ENCODE peak calls at places on chromosomes 6 and 20, in eight cellular contexts. R is HCT116, N is GM12878, S is breast epithelium, C is sigmoid colon, J is stomach, E is K562, P is vagina. F is an unnamed sample.

GRCh38 chr6:85453490-85453889 is 3.6 kb downstream of the NT5E start:
- DNase-seq in J (no peak), R (no peak), P (no peak), E (no peak), N (no peak), S (no peak), C (no peak), F (no peak)

GRCh38 chr6:160088069-160088773 is 33.4 kb upstream of the SLC22A1 start:
- DNase-seq in J (peak), P (no peak), C (peak), N (no peak), S (peak), R (peak), E (peak), F (peak)

GRCh38 chr20:2421247-2421646 is 40.5 kb downstream of the TGM6 start:
- DNase-seq in C (no peak), J (no peak), N (no peak), R (peak), P (no peak), E (no peak), S (no peak), F (no peak)

GRCh38 chr6:9250852-9251251 is 815.5 kb upstream of the SLC35B3 start:
- DNase-seq in R (peak), C (no peak), N (no peak), E (no peak), S (peak), J (peak), P (no peak), F (no peak)

GRCh38 chr6:138328210-138328609 is 49.5 kb upstream of the SMIM28 start:
- DNase-seq in C (no peak), N (no peak), S (no peak), E (no peak), J (no peak), P (no peak), R (no peak), F (no peak)

GRCh38 chr6:161922631-161923119 is 648.8 kb upstream of the AGPAT4 start:
- DNase-seq in J (peak), C (no peak), E (peak), P (no peak), S (peak), R (peak), N (no peak), F (no peak)

GRCh38 chr6:8875986-8876385 is 440.6 kb upstream of the SLC35B3 start:
- DNase-seq in R (no peak), E (no peak), N (no peak), P (no peak), S (no peak), C (no peak), J (no peak), F (no peak)

GRCh38 chr6:119284861-119285521 is 64.6 kb downstream of the MAN1A1 start:
- DNase-seq in E (peak), S (no peak), C (no peak), N (no peak), R (no peak), J (no peak), P (no peak), F (no peak)

GRCh38 chr20:25571817-25572216 is 13.5 kb downstream of the NINL start:
- DNase-seq in P (no peak), N (no peak), E (no peak), C (no peak), S (no peak), J (no peak), R (no peak), F (no peak)

GRCh38 chr6:154166140-154166539 is 127.1 kb downstream of the OPRM1 start:
- DNase-seq in C (no peak), J (no peak), P (no peak), E (no peak), N (no peak), S (no peak), R (no peak), F (no peak)

GRCh38 chr6:138087549-138087948 is 19.7 kb downstream of the PERP start:
- DNase-seq in J (no peak), R (peak), E (no peak), N (no peak), S (no peak), C (no peak), P (no peak), F (no peak)

GRCh38 chr6:14873781-14874446 is 372.0 kb upstream of the JARID2 start:
- DNase-seq in J (no peak), S (no peak), C (no peak), N (no peak), P (no peak), E (no peak), R (no peak), F (no peak)

GRCh38 chr6:37544530-37544929 is 44.8 kb upstream of the CCDC167 start:
- DNase-seq in N (no peak), E (no peak), R (no peak), P (no peak), C (no peak), S (no peak), J (no peak), F (no peak)

GRCh38 chr6:151729829-151730495 is 77.5 kb upstream of the ESR1 start:
- DNase-seq in J (no peak), S (no peak), P (no peak), R (no peak), E (no peak), C (no peak), N (no peak), F (no peak)

GRCh38 chr6:121886223-121886830 is 450.9 kb downstream of the GJA1 start:
- DNase-seq in N (no peak), P (no peak), R (no peak), E (no peak), J (no peak), S (no peak), C (no peak), F (no peak)

GRCh38 chr6:106799008-106799952 is 169.9 kb downstream of the QRSL1 start:
- DNase-seq in R (no peak), C (no peak), S (peak), J (no peak), N (peak), E (no peak), P (no peak), F (no peak)

GRCh38 chr20:19560876-19561480 is 197.1 kb upstream of the RIN2 start:
- DNase-seq in C (no peak), E (no peak), R (no peak), S (no peak), N (no peak), P (no peak), J (no peak), F (no peak)

GRCh38 chr6:1381397-1382330 is 7.7 kb upstream of the FOXF2 start:
- DNase-seq in E (peak), P (no peak), J (peak), R (no peak), N (no peak), S (no peak), C (no peak), F (no peak)
- TF ChIP-seq POLR2A in E (no peak), P (no peak), J (no peak), R (no peak), N (no peak), S (no peak), C (no peak), F (no peak)

DNA sequence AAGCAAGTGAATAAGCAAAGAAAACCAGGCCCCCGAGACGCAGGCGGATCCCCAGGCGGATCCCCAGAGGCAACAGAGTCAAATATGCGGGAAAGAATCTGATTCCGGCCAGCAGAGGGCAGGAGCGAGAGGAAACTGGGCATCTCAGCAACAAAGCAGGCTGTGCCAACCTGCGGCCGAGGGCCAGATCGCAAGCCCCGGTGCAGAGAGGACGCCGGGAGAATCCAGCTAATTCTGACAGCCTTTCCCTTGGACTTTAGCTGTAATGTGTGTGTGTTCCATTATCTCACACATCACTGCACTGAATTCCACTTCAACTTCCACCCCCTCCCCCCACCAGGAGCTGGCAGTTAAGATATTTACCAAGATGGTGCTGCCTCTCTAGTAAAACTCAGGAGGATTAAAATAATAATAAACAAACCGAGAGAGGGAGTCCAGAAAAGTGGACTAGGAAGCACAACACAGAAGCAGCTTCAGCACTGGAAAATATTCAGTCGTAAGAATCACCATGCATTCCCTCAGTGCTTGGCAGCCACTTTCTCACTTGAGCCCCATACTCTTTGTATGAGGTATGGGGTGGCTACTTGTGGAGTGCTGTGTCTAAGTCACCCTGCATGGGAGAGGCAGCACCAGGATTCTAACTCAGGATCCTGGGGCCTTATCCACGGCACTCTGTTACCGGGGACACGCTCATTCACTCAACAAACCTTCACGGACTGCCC is 66.2 kb upstream of the SNX9 start:
- DNase-seq in C (peak), S (peak), E (peak), J (peak), R (peak), N (no peak), P (no peak), F (peak)
- TF ChIP-seq POLR2AphosphoS5 in C (peak), S (peak), E (no peak), J (peak), R (peak), N (no peak), P (peak), F (peak)

DNA sequence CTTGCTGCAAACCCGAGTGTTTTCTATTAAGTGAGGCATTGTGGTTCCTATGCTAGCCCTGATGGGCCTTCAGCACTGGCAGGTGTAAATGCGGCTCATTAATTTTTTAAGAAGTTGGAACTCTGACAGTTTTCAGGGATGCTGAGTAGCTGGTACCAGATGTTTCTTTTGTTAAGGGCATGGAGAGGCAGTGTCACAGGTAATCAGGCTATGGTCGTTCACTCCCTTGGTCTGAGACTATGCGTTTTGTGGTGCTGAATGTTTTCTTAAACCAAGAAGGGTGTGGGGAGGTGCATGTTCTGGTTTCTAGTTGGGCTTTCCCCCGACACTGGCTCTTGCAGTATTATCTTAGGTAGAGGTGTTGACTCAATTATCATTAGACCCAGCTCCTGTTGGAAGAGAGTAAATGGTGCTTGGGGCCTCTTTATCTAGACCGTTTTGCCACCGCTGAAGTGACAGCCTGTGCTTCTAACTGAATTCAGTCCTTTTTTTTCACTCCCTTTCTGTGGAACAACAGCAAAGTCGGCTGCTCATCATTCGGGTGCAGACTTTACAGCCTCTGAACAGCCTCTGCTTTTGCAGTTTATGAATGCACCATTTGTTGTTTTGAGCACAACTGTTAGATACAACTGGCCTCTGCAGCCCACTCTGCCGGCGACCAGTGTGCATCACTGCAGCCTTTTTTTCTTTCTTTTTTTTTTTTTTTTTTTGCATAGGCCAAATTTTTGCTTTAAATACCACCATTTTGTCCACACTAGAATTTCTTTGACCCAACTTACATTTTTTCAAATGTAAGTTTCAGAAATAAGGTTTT is 35.6 kb downstream of the RREB1 start:
- DNase-seq in R (no peak), E (peak), P (no peak), C (no peak), N (no peak), S (no peak), J (no peak), F (no peak)
- TF ChIP-seq POLR2A in R (no peak), E (peak), P (no peak), C (no peak), N (no peak), S (no peak), J (no peak), F (no peak)

DNA sequence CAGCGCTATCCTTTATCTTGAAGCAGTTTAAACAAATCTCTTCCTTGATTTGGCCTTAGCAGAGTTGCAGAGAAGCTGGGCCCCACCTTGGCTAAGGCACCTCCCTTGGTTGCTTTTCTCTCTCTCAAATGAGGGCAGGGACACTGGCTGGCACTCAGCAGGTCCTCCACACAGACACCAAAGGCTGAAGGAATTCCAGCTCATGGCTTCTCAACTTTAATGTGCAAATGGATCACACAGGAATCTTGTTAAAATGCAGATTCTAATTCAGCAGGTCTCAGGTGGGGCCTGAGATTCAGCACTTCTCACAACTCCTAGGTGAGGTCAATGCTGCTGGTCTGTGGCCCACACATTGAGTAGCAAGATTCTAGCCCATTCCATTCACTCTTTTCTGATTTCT is 25.7 kb downstream of the RIMS4 start:
- DNase-seq in E (no peak), R (no peak), P (no peak), N (no peak), J (no peak), C (no peak), S (no peak), F (no peak)
- TF ChIP-seq POLR2AphosphoS5 in E (no peak), R (no peak), P (no peak), N (no peak), J (no peak), C (no peak), S (no peak), F (no peak)

DNA sequence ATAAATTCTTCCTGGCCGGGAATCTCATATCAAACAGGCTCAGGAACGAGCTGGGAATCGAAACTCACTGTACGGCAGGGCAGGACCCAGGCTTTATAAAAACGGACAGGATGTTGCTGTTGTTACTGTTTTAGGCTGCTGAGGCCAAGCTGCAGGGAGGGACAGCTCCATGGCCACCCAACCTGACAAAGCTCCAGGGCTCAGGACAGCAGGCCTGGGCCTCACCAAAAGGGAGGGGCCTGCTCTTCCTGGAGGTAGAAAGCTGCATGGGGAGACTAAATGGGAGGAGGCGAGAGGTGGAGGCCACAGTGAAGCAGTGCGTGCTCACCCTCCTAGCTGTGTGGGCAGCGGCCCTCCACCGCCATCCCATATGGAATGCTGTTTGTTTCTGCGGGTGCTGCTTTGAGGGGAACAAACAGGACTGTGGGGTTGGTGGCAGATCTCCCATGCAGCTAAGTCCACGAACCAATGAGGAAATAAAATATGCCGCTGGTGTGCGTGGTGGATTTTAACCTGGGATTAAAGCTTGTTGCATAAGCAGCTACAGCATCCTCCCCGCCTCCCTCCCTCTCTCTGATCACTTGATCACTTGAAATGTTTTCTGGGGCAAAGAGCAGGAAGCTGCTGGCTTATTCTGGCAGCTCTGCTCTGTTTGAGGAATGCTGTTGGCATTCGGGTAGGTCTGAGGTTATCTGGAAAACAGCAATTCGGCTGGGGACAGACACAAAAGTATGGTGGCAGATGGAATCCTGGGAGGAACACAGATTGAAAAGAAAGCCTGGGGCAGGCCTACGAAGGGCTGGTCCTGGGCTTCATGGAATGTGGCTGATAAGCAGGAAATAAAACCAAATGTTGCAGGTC is 2.4 kb upstream of the ZMYND8 start:
- DNase-seq in J (peak), S (peak), N (no peak), P (peak), C (peak), E (peak), R (peak), F (peak)
- TF ChIP-seq POLR2A in J (peak), S (peak), N (peak), P (no peak), C (peak), E (peak), R (no peak), F (no peak)

GRCh38 chr6:166570929-166571699 is 15.4 kb downstream of the RAMACL start:
- DNase-seq in S (no peak), C (no peak), R (no peak), N (no peak), J (no peak), E (no peak), P (no peak), F (no peak)

GRCh38 chr6:166573456-166574216 is 12.8 kb downstream of the RAMACL start:
- DNase-seq in C (no peak), J (no peak), R (no peak), N (no peak), S (no peak), P (no peak), E (no peak), F (no peak)

GRCh38 chr6:166575190-166575589 is 11.3 kb downstream of the RAMACL start:
- DNase-seq in N (no peak), E (no peak), R (no peak), S (no peak), P (no peak), C (peak), J (no peak), F (no peak)

GRCh38 chr6:166569206-166569605 is 17.3 kb downstream of the RAMACL start:
- DNase-seq in C (no peak), J (no peak), E (no peak), R (no peak), P (no peak), N (no peak), S (no peak), F (no peak)

DNA sequence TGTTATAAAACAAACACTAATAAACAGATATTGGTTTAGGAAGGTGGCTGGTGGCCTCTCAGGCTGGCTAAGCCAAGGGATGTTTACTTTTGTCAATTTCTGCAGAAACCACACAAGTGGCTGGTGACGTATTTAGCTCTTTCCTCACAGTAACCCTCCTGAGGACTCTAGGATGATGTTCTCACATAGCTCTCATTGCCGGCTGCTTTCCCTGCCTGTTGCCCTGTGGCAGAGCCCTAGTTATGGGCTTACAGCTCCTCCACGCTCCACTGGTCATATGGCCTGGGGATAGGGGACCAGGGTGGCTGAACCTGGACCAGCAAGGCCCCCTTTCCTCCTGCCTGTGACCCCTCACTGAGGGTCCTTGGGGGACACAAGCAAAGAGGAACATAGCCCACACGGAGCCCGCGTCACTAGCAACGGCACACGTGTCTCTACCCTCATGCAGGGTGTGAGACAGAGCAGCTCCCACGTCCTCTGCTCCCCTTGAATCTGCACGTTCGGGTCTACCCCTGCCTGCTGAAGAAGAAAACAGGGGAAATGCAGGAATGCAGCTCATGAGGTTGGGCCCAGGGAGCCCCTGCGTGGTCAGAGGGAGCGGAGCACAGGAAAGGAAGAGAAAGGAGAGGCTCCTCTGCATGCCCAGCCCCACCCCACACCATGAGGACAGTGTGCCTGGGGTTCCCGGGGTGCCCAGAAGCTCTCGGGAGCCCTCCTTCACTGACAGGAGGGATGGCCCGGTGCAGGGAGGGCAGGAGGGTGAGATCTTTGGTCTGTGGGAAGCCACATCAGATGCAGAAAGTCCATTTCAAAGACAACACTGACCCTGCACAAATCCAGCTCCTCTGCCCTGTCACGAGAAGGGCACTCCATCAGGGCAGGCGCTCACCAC is 13.9 kb downstream of the RAMACL start:
- DNase-seq in S (no peak), J (no peak), E (no peak), R (no peak), N (no peak), P (no peak), C (no peak), F (no peak)
- TF ChIP-seq POLR2AphosphoS5 in S (no peak), J (peak), E (no peak), R (no peak), N (no peak), P (no peak), C (no peak), F (no peak)

GRCh38 chr6:82364087-82365010 is 732 bp downstream of the TPBG start:
- DNase-seq in J (peak), S (peak), C (peak), P (no peak), N (no peak), R (peak), E (no peak), F (no peak)
- TF ChIP-seq POLR2A in J (no peak), S (no peak), C (no peak), P (no peak), N (no peak), R (peak), E (no peak), F (no peak)

GRCh38 chr6:45816674-45817297 is 198.9 kb downstream of the CLIC5 start:
- DNase-seq in C (no peak), S (no peak), J (no peak), P (no peak), R (no peak), N (no peak), E (no peak), F (no peak)
- TF ChIP-seq POLR2AphosphoS5 in C (no peak), S (no peak), J (no peak), P (no peak), R (no peak), N (no peak), E (no peak), F (no peak)

F was measured in esophagus muscularis mucosa.